ENCODE peak calls at places on chromosomes 16 and 17, in seven cellular contexts. S, J, D, B, O, R and G are unnamed samples.
A peak's percentile ranks its signal among the peaks of the same experiment; 100 is the strongest.

GRCh38 chr16:10616744-10617640 is 36.6 kb upstream of the EMP2 start:
- DNase-seq in S (no peak), J (no peak), D (peak; percentile 42), B (no peak), O (peak; percentile 42), R (peak; percentile 73), G (no peak)

GRCh38 chr17:77690271-77691161 is 268.0 kb upstream of the TNRC6C start:
- DNase-seq in S (no peak), J (peak; percentile 73), D (peak; percentile 34), B (no peak), O (no peak), R (no peak), G (no peak)

GRCh38 chr16:86925067-86925791 is 346.9 kb downstream of the FOXL1 start:
- DNase-seq in S (no peak), J (no peak), D (peak; percentile 78), B (peak; percentile 87), O (peak; percentile 28), R (peak; percentile 81), G (no peak)

GRCh38 chr16:13036600-13036999 is 135.2 kb downstream of the SHISA9 start:
- DNase-seq in S (peak; percentile 69), J (peak; percentile 62), D (peak; percentile 88), B (peak; percentile 32), O (peak; percentile 59), R (peak; percentile 22), G (no peak)

GRCh38 chr17:67105213-67105612 is 60.9 kb downstream of the CACNG1 start:
- DNase-seq in S (no peak), J (no peak), D (no peak), B (no peak), O (no peak), R (peak; percentile 64), G (no peak)

GRCh38 chr17:56125830-56126819 is 27.1 kb upstream of the ANKFN1 start:
- DNase-seq in S (peak; percentile 38), J (peak; percentile 10), D (peak; percentile 12), B (peak; percentile 81), O (peak; percentile 28), R (peak; percentile 14), G (no peak)

GRCh38 chr17:14396542-14396941 is 95.7 kb downstream of the HS3ST3B1 start:
- DNase-seq in S (no peak), J (no peak), D (no peak), B (no peak), O (no peak), R (peak; percentile 12), G (no peak)

GRCh38 chr16:29744541-29745101 is 1.2 kb downstream of the C16orf54 start:
- DNase-seq in S (no peak), J (no peak), D (no peak), B (no peak), O (no peak), R (no peak), G (peak; percentile 21)

GRCh38 chr17:73324711-73325526 is 13.1 kb upstream of the CDC42EP4 start:
- DNase-seq in S (no peak), J (no peak), D (no peak), B (no peak), O (no peak), R (no peak), G (no peak)

GRCh38 chr16:4680673-4681470 is 12.5 kb upstream of the NUDT16L1 start:
- DNase-seq in S (no peak), J (no peak), D (no peak), B (no peak), O (no peak), R (no peak), G (no peak)

GRCh38 chr17:30905742-30906100 is 317 bp downstream of the TEFM start:
- DNase-seq in S (peak; percentile 24), J (peak; percentile 9), D (peak; percentile 15), B (no peak), O (no peak), R (no peak), G (no peak)

GRCh38 chr16:24646646-24646995 is 82.8 kb upstream of the TNRC6A start:
- DNase-seq in S (no peak), J (no peak), D (no peak), B (no peak), O (no peak), R (no peak), G (no peak)

GRCh38 chr17:57895382-57896060 is 45.7 kb upstream of the MRPS23 start:
- DNase-seq in S (no peak), J (no peak), D (no peak), B (no peak), O (no peak), R (no peak), G (no peak)

GRCh38 chr16:10989494-10989893 is 45.1 kb downstream of the CLEC16A start:
- DNase-seq in S (no peak), J (no peak), D (no peak), B (no peak), O (no peak), R (no peak), G (no peak)

GRCh38 chr16:19696961-19697360 is 21.1 kb downstream of the KNOP1 start:
- DNase-seq in S (no peak), J (no peak), D (no peak), B (no peak), O (no peak), R (no peak), G (no peak)

GRCh38 chr17:61380836-61381525 is 18.7 kb upstream of the TBX2 start:
- DNase-seq in S (no peak), J (no peak), D (no peak), B (no peak), O (no peak), R (no peak), G (no peak)

GRCh38 chr16:85445779-85446222 is 167.3 kb upstream of the GSE1 start:
- DNase-seq in S (no peak), J (no peak), D (no peak), B (no peak), O (no peak), R (no peak), G (no peak)

GRCh38 chr17:43768382-43768781 is 9.8 kb upstream of the SOST start:
- DNase-seq in S (no peak), J (peak; percentile 58), D (no peak), B (no peak), O (no peak), R (no peak), G (no peak)

DNA sequence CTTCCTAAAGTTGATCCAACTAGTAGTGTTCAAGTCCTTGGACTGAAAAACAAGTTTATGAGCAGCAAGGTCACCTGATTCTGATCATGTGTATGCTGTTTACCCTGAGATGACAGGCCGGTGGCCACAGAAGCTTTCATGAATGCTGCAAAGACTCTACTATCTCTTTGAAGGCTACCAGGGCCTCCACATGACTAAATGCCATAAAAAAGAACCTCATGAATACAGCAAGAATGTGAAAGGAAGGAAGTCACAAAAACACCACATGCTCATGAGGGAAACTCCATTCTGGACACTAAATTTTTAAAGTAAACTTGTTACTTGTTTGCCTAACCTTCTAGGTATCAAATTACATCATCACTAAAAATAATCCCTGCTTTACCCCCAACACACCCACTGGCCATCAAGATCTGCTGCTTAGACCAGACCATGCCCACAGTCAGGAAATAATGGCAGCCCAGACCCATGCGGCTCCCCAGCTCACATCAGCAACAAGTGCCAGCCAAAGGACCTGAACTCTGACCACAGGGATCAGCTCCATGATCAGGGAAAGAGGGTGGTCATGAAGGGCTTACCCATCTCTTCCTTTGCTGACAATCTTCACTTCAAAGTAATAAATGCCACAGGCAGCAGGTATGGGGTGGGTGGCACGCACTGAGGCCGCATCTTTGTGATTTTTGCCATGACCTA is 1.4 kb downstream of the RANBP10 start:
- DNase-seq in S (no peak), J (no peak), D (no peak), B (no peak), O (no peak), R (no peak), G (no peak)
- TF ChIP-seq CTCF in S (no peak), J (no peak), D (no peak), B (no peak), O (no peak), R (no peak), G (no peak)

GRCh38 chr17:49845210-49845782 is 2.6 kb downstream of the TAC4 start:
- DNase-seq in S (no peak), J (no peak), D (no peak), B (no peak), O (peak; percentile 56), R (peak; percentile 48), G (no peak)

GRCh38 chr17:49836111-49837030 is 11.5 kb downstream of the TAC4 start:
- DNase-seq in S (no peak), J (no peak), D (no peak), B (peak; percentile 53), O (no peak), R (peak; percentile 84), G (no peak)

GRCh38 chr17:49842846-49843245 is 5.0 kb downstream of the TAC4 start:
- DNase-seq in S (no peak), J (no peak), D (no peak), B (no peak), O (no peak), R (no peak), G (no peak)

GRCh38 chr17:49843774-49844350 is 4.0 kb downstream of the TAC4 start:
- DNase-seq in S (peak; percentile 71), J (peak; percentile 27), D (no peak), B (no peak), O (no peak), R (no peak), G (no peak)

DNA sequence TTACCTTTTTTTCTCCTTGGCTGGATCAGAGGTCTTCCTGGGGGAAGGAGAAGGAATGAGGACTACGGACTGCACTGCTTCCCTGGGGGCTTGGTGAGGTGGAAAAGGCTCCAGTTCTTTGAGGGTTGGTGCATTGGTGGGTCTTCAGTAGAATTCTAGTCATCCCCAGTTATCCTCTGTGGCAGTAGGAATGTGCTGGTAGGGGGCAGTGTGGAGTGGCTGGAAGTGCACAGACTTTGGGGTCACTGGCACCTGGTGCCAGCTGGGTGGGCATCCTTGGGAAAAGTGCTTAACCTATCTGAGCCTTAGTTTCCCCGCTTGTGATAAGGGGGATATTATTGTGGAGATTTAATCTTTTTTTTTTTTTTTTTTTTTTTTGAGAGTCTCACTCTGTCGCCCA is 6.3 kb downstream of the TAC4 start:
- DNase-seq in S (no peak), J (no peak), D (no peak), B (no peak), O (no peak), R (no peak), G (no peak)
- TF ChIP-seq CTCF in S (peak; percentile 12), J (peak; percentile 21), D (no peak), B (peak; percentile 16), O (no peak), R (no peak), G (no peak)

DNA sequence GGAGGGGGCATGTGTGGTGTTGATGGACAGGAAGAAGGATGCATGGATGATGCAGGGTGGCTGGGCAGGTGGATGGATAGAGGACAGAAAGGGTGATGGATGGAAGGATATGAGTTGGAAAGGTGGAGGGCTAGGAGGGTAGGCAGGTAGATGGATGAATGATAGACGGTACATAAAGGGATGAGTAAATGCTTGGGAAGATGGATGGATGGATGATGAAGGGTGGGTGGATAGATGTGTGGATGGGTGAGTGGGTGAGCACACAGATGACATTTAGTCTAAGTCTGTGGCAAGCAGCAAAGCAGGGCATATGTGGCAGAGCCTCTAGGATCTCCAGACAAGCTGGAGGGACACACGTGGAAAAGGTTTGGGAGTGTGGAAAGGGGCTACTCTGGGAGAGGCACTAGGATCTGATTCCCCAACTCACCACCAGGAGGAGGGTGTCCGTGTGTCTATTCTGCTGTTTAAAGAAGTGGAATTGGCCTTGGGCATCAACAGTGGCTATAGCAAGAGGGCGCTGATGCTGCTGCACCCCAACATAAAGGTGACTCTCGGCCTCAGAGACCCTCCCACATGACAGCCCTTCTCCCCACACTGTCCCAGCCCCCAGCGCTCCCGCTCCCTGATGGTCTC is 8.2 kb downstream of the PLD2 start:
- DNase-seq in S (no peak), J (no peak), D (no peak), B (no peak), O (no peak), R (no peak), G (no peak)
- TF ChIP-seq CTCF in S (no peak), J (peak; percentile 17), D (peak; percentile 16), B (peak; percentile 10), O (peak; percentile 14), R (peak; percentile 19), G (no peak)

GRCh38 chr17:76147211-76148014 is 6.4 kb upstream of the FOXJ1 start:
- DNase-seq in S (no peak), J (peak; percentile 41), D (no peak), B (no peak), O (no peak), R (peak; percentile 55), G (no peak)
- TF ChIP-seq CTCF in S (peak; percentile 78), J (peak; percentile 90), D (peak; percentile 52), B (peak; percentile 55), O (peak; percentile 50), R (peak; percentile 54), G (no peak)